ENCODE peak calls at places on chromosomes 2 and 18, in seven cellular contexts. One of them, this sample, is unnamed.

GRCh38 chr2:159797468-159798375 is at the start of gene CD302:
- DNase-seq in central memory CD4-positive, alpha-beta T cell: no peak
- DNase-seq in NCI-H1694: no peak
- DNase-seq in RWPE1: peak; percentile 48
- DNase-seq in activated gamma-delta T cell treated with anti-CD3 and anti-CD28 coated beads, Interleukin-2, amount 50 U/mL, for 16 hours: peak; percentile 16
- DNase-seq in ACHN: peak; percentile 65
- DNase-seq in IMR-90: peak; percentile 45
- DNase-seq in this sample: no peak

GRCh38 chr18:23227729-23228075 is 92.4 kb downstream of the CABLES1 start:
- DNase-seq in central memory CD4-positive, alpha-beta T cell: no peak
- DNase-seq in NCI-H1694: no peak
- DNase-seq in RWPE1: no peak
- DNase-seq in activated gamma-delta T cell treated with anti-CD3 and anti-CD28 coated beads, Interleukin-2, amount 50 U/mL, for 16 hours: no peak
- DNase-seq in ACHN: no peak
- DNase-seq in IMR-90: no peak
- DNase-seq in this sample: peak; percentile 10

GRCh38 chr2:217621391-217621801 is 381.4 kb downstream of the TNS1 start:
- DNase-seq in central memory CD4-positive, alpha-beta T cell: no peak
- DNase-seq in NCI-H1694: no peak
- DNase-seq in RWPE1: no peak
- DNase-seq in activated gamma-delta T cell treated with anti-CD3 and anti-CD28 coated beads, Interleukin-2, amount 50 U/mL, for 16 hours: no peak
- DNase-seq in ACHN: no peak
- DNase-seq in IMR-90: peak; percentile 13
- DNase-seq in this sample: no peak

GRCh38 chr2:104658149-104658839 is 195.6 kb upstream of the POU3F3 start:
- DNase-seq in central memory CD4-positive, alpha-beta T cell: no peak
- DNase-seq in NCI-H1694: no peak
- DNase-seq in RWPE1: peak; percentile 1
- DNase-seq in activated gamma-delta T cell treated with anti-CD3 and anti-CD28 coated beads, Interleukin-2, amount 50 U/mL, for 16 hours: no peak
- DNase-seq in ACHN: no peak
- DNase-seq in IMR-90: no peak
- DNase-seq in this sample: no peak

GRCh38 chr2:125312342-125312741 is 1287.3 kb downstream of the CNTNAP5 start:
- DNase-seq in central memory CD4-positive, alpha-beta T cell: no peak
- DNase-seq in NCI-H1694: no peak
- DNase-seq in RWPE1: no peak
- DNase-seq in activated gamma-delta T cell treated with anti-CD3 and anti-CD28 coated beads, Interleukin-2, amount 50 U/mL, for 16 hours: no peak
- DNase-seq in ACHN: no peak
- DNase-seq in IMR-90: no peak
- DNase-seq in this sample: no peak

GRCh38 chr2:68031546-68032160 is 31.2 kb downstream of the C1D start:
- DNase-seq in central memory CD4-positive, alpha-beta T cell: peak; percentile 5
- DNase-seq in NCI-H1694: peak; percentile 72
- DNase-seq in RWPE1: peak; percentile 49
- DNase-seq in activated gamma-delta T cell treated with anti-CD3 and anti-CD28 coated beads, Interleukin-2, amount 50 U/mL, for 16 hours: no peak
- DNase-seq in ACHN: peak; percentile 75
- DNase-seq in IMR-90: peak; percentile 70
- DNase-seq in this sample: peak; percentile 66

GRCh38 chr2:232292395-232293154 is 86.0 kb upstream of the ALPP start:
- DNase-seq in central memory CD4-positive, alpha-beta T cell: peak; percentile 35
- DNase-seq in NCI-H1694: peak; percentile 59
- DNase-seq in RWPE1: no peak
- DNase-seq in activated gamma-delta T cell treated with anti-CD3 and anti-CD28 coated beads, Interleukin-2, amount 50 U/mL, for 16 hours: no peak
- DNase-seq in ACHN: peak; percentile 72
- DNase-seq in IMR-90: peak; percentile 51
- DNase-seq in this sample: no peak

GRCh38 chr18:45519881-45520280 is 95.4 kb upstream of the SLC14A2 start:
- DNase-seq in central memory CD4-positive, alpha-beta T cell: no peak
- DNase-seq in NCI-H1694: no peak
- DNase-seq in RWPE1: no peak
- DNase-seq in activated gamma-delta T cell treated with anti-CD3 and anti-CD28 coated beads, Interleukin-2, amount 50 U/mL, for 16 hours: no peak
- DNase-seq in ACHN: no peak
- DNase-seq in IMR-90: peak; percentile 2
- DNase-seq in this sample: no peak